ENCODE peak calls at places on chromosome 7, in four cellular contexts. R is HCT116, W is dorsolateral prefrontal cortex, E is RWPE2. P is an unnamed sample.

GRCh38 chr7:10643545-10643944 is 330.1 kb upstream of the PHF14 start:
- DNase-seq in R (no peak), W (no peak), E (no peak), P (no peak)

GRCh38 chr7:74343281-74344127 is 54.3 kb downstream of the CLIP2 start:
- DNase-seq in R (peak), W (no peak), E (no peak), P (no peak)

GRCh38 chr7:877312-878232 is 1.2 kb downstream of the GET4 start:
- DNase-seq in R (no peak), W (no peak), E (peak), P (no peak)

GRCh38 chr7:88217675-88218427 is 2.0 kb downstream of the SRI start:
- DNase-seq in R (no peak), W (no peak), E (no peak), P (no peak)

GRCh38 chr7:67875558-67875957 is 878.9 kb downstream of the TYW1 start:
- DNase-seq in R (no peak), W (no peak), E (no peak), P (no peak)

GRCh38 chr7:73742338-73742752 is 3.7 kb upstream of the ABHD11 start:
- DNase-seq in R (no peak), W (no peak), E (no peak), P (no peak)

GRCh38 chr7:888081-889024 is 12.0 kb downstream of the GET4 start:
- DNase-seq in R (no peak), W (no peak), E (peak), P (no peak)

GRCh38 chr7:122219253-122219865 is 75.3 kb upstream of the AASS start:
- DNase-seq in R (peak), W (no peak), E (no peak), P (no peak)

GRCh38 chr7:94974436-94974835 is 67.0 kb downstream of the PPP1R9A start:
- DNase-seq in R (no peak), W (no peak), E (no peak), P (no peak)

GRCh38 chr7:90469554-90469953 is at the start of gene PTTG1IP2:
- DNase-seq in R (no peak), W (no peak), E (no peak), P (no peak)

GRCh38 chr7:143002106-143002505 is 24.8 kb downstream of the OR9A2 start:
- DNase-seq in R (peak), W (no peak), E (no peak), P (no peak)

GRCh38 chr7:3924277-3924676 is 623.2 kb downstream of the SDK1 start:
- DNase-seq in R (no peak), W (no peak), E (no peak), P (no peak)

GRCh38 chr7:104135760-104136558 is 71.9 kb downstream of the ORC5 start:
- DNase-seq in R (no peak), W (no peak), E (no peak), P (no peak)

GRCh38 chr7:102221961-102222360 is 64.7 kb upstream of the SH2B2 start:
- DNase-seq in R (no peak), W (no peak), E (no peak), P (no peak)

GRCh38 chr7:601573-602340 is 82.1 kb upstream of the PDGFA start:
- DNase-seq in R (no peak), W (no peak), E (peak), P (peak)

GRCh38 chr7:106420741-106421140 is 136.0 kb upstream of the NAMPT start:
- DNase-seq in R (no peak), W (no peak), E (no peak), P (no peak)

GRCh38 chr7:118153551-118154177 is 30.3 kb upstream of the LSM8 start:
- DNase-seq in R (peak), W (no peak), E (no peak), P (no peak)

GRCh38 chr7:129529643-129530042 is 27.3 kb downstream of the SMKR1 start:
- DNase-seq in R (no peak), W (no peak), E (no peak), P (no peak)

GRCh38 chr7:50155755-50156154 is 62.7 kb upstream of the ZPBP start:
- DNase-seq in R (no peak), W (no peak), E (no peak), P (no peak)

DNA sequence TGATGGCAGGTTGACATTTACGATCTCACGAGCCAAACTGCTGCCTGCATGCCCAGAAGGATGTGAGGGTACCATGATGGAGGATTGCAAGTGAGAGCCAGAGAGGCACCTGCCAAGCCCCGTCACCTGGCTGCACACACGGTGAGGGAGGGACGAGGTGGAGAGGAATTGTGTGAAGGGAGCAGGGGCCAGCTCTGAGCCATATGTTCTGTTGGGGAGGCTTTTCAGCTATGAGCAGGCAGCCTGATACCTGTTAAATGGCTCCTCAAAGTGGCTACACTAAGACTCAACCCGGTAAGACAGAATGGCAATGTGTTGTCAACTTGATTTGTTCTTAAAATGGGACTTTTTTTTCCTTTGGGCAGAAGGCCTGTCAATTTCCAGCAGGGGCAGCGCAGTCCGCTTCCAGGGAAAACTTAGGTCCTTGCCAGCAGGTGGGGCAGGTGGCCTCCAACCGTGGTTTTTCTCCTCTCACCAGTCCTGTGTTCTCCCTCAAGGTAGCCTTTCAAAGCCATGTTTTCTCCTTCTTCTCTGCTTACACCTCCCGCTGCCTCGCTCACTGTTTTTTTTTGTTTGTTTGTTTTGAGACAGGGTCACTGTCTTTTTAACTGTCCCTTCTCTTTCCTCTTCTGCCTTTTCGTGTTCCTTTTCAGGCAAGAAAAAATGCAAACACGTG is 57.7 kb upstream of the ZNRF2 start:
- DNase-seq in R (peak), W (no peak), E (no peak), P (no peak)
- TF ChIP-seq CTCF in R (peak), W (no peak), E (peak), P (no peak)

DNA sequence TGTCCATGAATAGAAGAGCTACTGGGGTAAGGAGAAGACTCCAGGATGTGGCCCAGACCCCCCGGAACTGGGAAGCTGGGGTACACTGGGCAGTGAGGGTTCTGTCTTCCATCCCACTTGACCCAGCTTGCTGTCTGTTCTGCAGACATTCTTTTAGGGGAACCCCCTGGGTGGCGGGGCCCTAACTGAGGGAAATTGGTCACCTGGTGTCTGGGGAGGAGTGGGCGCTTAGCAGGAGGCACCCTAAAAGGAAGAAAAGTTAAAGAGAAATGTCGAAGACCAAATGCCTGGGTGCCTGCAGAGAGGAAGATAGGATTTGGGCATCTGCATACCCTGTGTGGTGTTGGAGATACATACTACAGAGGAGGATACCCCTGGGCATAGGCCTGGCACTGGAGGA is 1.0 kb downstream of the AP1S1 start:
- DNase-seq in R (no peak), W (no peak), E (no peak), P (no peak)
- H3K4me3 ChIP-seq in R (peak), W (peak), E (peak), P (peak)

GRCh38 chr7:55059006-55059405 is 40.2 kb downstream of the EGFR start:
- DNase-seq in R (no peak), W (no peak), E (no peak), P (no peak)
- H3K27ac ChIP-seq in R (no peak), W (no peak), E (peak), P (no peak)

DNA sequence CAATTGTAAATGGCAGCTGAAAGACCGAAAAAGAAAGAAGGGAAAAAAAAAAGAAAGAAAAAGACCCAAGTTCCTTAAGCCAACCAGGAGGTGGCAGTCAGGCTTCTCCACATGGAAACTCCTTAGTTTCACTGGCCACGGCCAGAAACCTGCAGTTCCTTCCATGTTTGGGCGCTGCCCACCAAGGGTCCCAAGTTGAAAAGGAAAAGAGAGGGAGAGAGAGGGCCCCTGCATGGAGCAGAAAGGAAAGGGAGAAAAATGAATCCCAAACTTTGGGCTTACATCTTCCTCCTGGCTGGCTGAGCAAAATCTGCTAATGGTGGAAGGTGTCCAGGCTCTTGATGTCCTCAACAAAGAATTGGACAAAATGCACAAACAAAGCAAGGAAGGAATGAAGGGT is 31.8 kb upstream of the ABCA13 start:
- DNase-seq in R (peak), W (no peak), E (no peak), P (no peak)
- TF ChIP-seq CTCF in R (no peak), W (no peak), E (peak), P (no peak)

GRCh38 chr7:70408891-70409290 is 723.1 kb upstream of the GALNT17 start:
- DNase-seq in R (no peak), W (no peak), E (no peak), P (no peak)
- H3K4me3 ChIP-seq in R (no peak), W (no peak), E (no peak), P (no peak)

DNA sequence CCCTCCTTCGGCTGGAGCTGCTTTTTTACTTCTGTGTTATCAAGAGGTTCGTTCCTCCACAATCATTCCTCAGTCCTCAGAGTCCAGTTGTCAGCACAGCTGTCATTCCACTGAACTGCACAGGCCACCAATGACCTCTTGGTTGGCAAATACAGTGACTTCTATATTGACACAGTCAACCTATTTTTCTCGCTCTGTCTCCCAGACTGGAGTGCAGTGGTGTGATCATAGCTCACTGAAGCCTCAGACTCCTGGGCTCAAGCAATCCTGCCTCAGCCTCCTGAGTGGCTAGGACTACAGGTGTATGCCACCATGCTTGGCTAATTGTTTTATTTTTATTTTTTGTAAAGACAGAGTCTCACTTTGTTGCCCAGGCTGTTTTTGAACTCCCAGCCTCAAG is 27.7 kb downstream of the CRCP start:
- DNase-seq in R (no peak), W (no peak), E (no peak), P (no peak)
- H3K27ac ChIP-seq in R (no peak), W (peak), E (peak), P (no peak)

GRCh38 chr7:150895809-150896208 is 43.5 kb downstream of the AOC1 start:
- DNase-seq in R (no peak), W (no peak), E (no peak), P (no peak)
- TF ChIP-seq CTCF in R (no peak), W (no peak), E (no peak), P (no peak)

GRCh38 chr7:157432541-157432956 is 95.7 kb downstream of the DNAJB6 start:
- DNase-seq in R (peak), W (peak), E (peak), P (no peak)
- H3K4me3 ChIP-seq in R (peak), W (no peak), E (no peak), P (peak)

DNA sequence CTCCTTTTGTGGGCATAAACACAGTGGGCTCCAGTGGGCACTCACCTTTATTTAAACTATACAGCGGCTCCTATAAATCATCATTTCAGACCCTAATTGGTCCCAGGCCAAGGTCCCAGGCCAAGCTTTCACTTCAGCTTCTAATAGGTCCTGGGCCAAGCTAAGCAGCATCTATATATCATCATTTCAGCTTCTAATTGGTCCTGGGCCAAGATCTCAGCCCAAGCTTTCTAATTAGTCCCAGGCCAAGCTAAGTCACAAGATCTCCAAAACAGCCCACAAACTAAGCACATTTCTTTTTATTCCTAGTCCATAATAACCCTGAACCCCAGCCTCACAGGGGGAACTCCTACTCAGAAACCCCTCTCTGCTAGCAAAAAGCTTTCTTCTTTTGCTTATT is 47.1 kb downstream of the ZNF680 start:
- DNase-seq in R (no peak), W (no peak), E (no peak), P (no peak)
- H3K27ac ChIP-seq in R (no peak), W (no peak), E (no peak), P (peak)

GRCh38 chr7:6578114-6579084 is 1.1 kb downstream of the ZDHHC4 start:
- DNase-seq in R (no peak), W (no peak), E (no peak), P (no peak)

GRCh38 chr7:6575246-6576023 is 1.8 kb upstream of the ZDHHC4 start:
- DNase-seq in R (no peak), W (no peak), E (no peak), P (no peak)

GRCh38 chr7:6577369-6578113 is at the start of gene ZDHHC4:
- DNase-seq in R (peak), W (peak), E (peak), P (peak)

GRCh38 chr7:6576024-6576866 is 1.0 kb upstream of the ZDHHC4 start:
- DNase-seq in R (no peak), W (no peak), E (no peak), P (no peak)

DNA sequence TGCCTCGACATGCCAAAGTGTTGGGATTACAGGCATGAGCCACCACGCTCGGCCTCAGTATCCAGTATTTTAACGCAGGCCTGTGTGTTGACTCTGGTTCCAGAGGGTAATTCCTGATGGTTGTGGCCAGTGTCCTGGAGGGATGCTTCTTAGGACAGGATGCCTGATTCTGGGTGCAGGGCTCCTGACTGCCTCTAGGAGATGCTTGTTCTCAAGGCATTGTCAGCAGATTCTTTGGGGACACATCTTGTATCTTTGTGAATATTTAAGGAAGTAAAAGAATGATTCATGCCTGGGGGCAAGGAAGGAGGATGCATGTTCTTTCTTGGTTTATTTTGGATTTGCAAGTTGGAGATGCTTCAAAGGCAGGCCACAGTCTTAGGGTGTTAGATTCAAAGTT is 2.2 kb downstream of the ZDHHC4 start:
- DNase-seq in R (no peak), W (no peak), E (no peak), P (no peak)
- TF ChIP-seq CTCF in R (no peak), W (peak), E (no peak), P (no peak)

P was measured in tibial artery.